ENCODE peak calls at places on chromosomes 7 and 10, in ten cellular contexts. One of them, this sample, is unnamed.

GRCh38 chr10:122308487-122309141 is 37.5 kb downstream of the BTBD16 start:
- DNase-seq in Peyer's patch: peak
- DNase-seq in hepatic stellate cell: no peak
- DNase-seq in aorta: no peak
- DNase-seq in cardiac muscle cell: no peak
- DNase-seq in tibial artery: no peak
- DNase-seq in EH: no peak
- DNase-seq in AG09319: no peak
- DNase-seq in effector CD4-positive, alpha-beta T cell: no peak
- DNase-seq in stimulated activated CD4-positive, alpha-beta T cell treated with anti-CD3 and anti-CD28 coated beads, Interleukin-2, amount 100 ng/mL, for 48 hours: no peak
- DNase-seq in this sample: no peak

GRCh38 chr7:106283831-106284515 is 810 bp downstream of the NAMPT start:
- DNase-seq in AG09319: no peak
- DNase-seq in stimulated activated CD4-positive, alpha-beta T cell treated with anti-CD3 and anti-CD28 coated beads, Interleukin-2, amount 100 ng/mL, for 48 hours: peak
- DNase-seq in hepatic stellate cell: peak
- DNase-seq in tibial artery: peak
- DNase-seq in EH: peak
- DNase-seq in Peyer's patch: peak
- DNase-seq in aorta: peak
- DNase-seq in effector CD4-positive, alpha-beta T cell: peak
- DNase-seq in cardiac muscle cell: peak
- DNase-seq in this sample: peak

GRCh38 chr7:88322151-88322550 is 15.5 kb upstream of the STEAP4 start:
- DNase-seq in tibial artery: no peak
- DNase-seq in cardiac muscle cell: no peak
- DNase-seq in AG09319: no peak
- DNase-seq in Peyer's patch: no peak
- DNase-seq in EH: no peak
- DNase-seq in hepatic stellate cell: no peak
- DNase-seq in aorta: no peak
- DNase-seq in stimulated activated CD4-positive, alpha-beta T cell treated with anti-CD3 and anti-CD28 coated beads, Interleukin-2, amount 100 ng/mL, for 48 hours: no peak
- DNase-seq in effector CD4-positive, alpha-beta T cell: no peak
- DNase-seq in this sample: no peak

GRCh38 chr7:114153700-114154099 is 234.9 kb upstream of the PPP1R3A start:
- DNase-seq in EH: no peak
- DNase-seq in stimulated activated CD4-positive, alpha-beta T cell treated with anti-CD3 and anti-CD28 coated beads, Interleukin-2, amount 100 ng/mL, for 48 hours: no peak
- DNase-seq in effector CD4-positive, alpha-beta T cell: no peak
- DNase-seq in aorta: no peak
- DNase-seq in cardiac muscle cell: no peak
- DNase-seq in AG09319: no peak
- DNase-seq in tibial artery: no peak
- DNase-seq in Peyer's patch: no peak
- DNase-seq in hepatic stellate cell: no peak
- DNase-seq in this sample: no peak

GRCh38 chr7:3230908-3231307 is 70.1 kb upstream of the SDK1 start:
- DNase-seq in effector CD4-positive, alpha-beta T cell: no peak
- DNase-seq in EH: no peak
- DNase-seq in stimulated activated CD4-positive, alpha-beta T cell treated with anti-CD3 and anti-CD28 coated beads, Interleukin-2, amount 100 ng/mL, for 48 hours: no peak
- DNase-seq in Peyer's patch: no peak
- DNase-seq in AG09319: no peak
- DNase-seq in hepatic stellate cell: no peak
- DNase-seq in aorta: no peak
- DNase-seq in cardiac muscle cell: no peak
- DNase-seq in tibial artery: no peak
- DNase-seq in this sample: no peak

GRCh38 chr7:85062651-85063050 is 124.2 kb downstream of the SEMA3D start:
- DNase-seq in tibial artery: no peak
- DNase-seq in cardiac muscle cell: no peak
- DNase-seq in effector CD4-positive, alpha-beta T cell: no peak
- DNase-seq in hepatic stellate cell: no peak
- DNase-seq in AG09319: no peak
- DNase-seq in aorta: no peak
- DNase-seq in EH: no peak
- DNase-seq in Peyer's patch: no peak
- DNase-seq in stimulated activated CD4-positive, alpha-beta T cell treated with anti-CD3 and anti-CD28 coated beads, Interleukin-2, amount 100 ng/mL, for 48 hours: no peak
- DNase-seq in this sample: no peak

GRCh38 chr7:37128644-37129043 is 320.0 kb downstream of the ELMO1 start:
- DNase-seq in Peyer's patch: no peak
- DNase-seq in effector CD4-positive, alpha-beta T cell: no peak
- DNase-seq in hepatic stellate cell: no peak
- DNase-seq in aorta: no peak
- DNase-seq in stimulated activated CD4-positive, alpha-beta T cell treated with anti-CD3 and anti-CD28 coated beads, Interleukin-2, amount 100 ng/mL, for 48 hours: no peak
- DNase-seq in AG09319: no peak
- DNase-seq in tibial artery: no peak
- DNase-seq in cardiac muscle cell: peak
- DNase-seq in EH: no peak
- DNase-seq in this sample: no peak

GRCh38 chr7:2245883-2246679 is 4.1 kb downstream of the NUDT1 start:
- DNase-seq in cardiac muscle cell: peak
- DNase-seq in tibial artery: peak
- DNase-seq in aorta: peak
- DNase-seq in stimulated activated CD4-positive, alpha-beta T cell treated with anti-CD3 and anti-CD28 coated beads, Interleukin-2, amount 100 ng/mL, for 48 hours: no peak
- DNase-seq in effector CD4-positive, alpha-beta T cell: no peak
- DNase-seq in EH: no peak
- DNase-seq in Peyer's patch: no peak
- DNase-seq in hepatic stellate cell: no peak
- DNase-seq in AG09319: no peak
- DNase-seq in this sample: no peak

GRCh38 chr7:13028036-13028730 is 340.8 kb downstream of the ARL4A start:
- DNase-seq in tibial artery: no peak
- DNase-seq in effector CD4-positive, alpha-beta T cell: no peak
- DNase-seq in Peyer's patch: no peak
- DNase-seq in cardiac muscle cell: peak
- DNase-seq in AG09319: no peak
- DNase-seq in stimulated activated CD4-positive, alpha-beta T cell treated with anti-CD3 and anti-CD28 coated beads, Interleukin-2, amount 100 ng/mL, for 48 hours: no peak
- DNase-seq in aorta: no peak
- DNase-seq in EH: no peak
- DNase-seq in hepatic stellate cell: no peak
- DNase-seq in this sample: no peak

GRCh38 chr7:90595341-90595800 is 750 bp upstream of the CDK14 start:
- DNase-seq in aorta: no peak
- DNase-seq in EH: no peak
- DNase-seq in AG09319: no peak
- DNase-seq in Peyer's patch: no peak
- DNase-seq in hepatic stellate cell: peak
- DNase-seq in stimulated activated CD4-positive, alpha-beta T cell treated with anti-CD3 and anti-CD28 coated beads, Interleukin-2, amount 100 ng/mL, for 48 hours: no peak
- DNase-seq in tibial artery: no peak
- DNase-seq in effector CD4-positive, alpha-beta T cell: no peak
- DNase-seq in cardiac muscle cell: peak
- DNase-seq in this sample: no peak

GRCh38 chr7:138834583-138834982 is 36.6 kb upstream of the ATP6V0A4 start:
- DNase-seq in aorta: no peak
- DNase-seq in EH: no peak
- DNase-seq in Peyer's patch: no peak
- DNase-seq in cardiac muscle cell: no peak
- DNase-seq in tibial artery: no peak
- DNase-seq in hepatic stellate cell: no peak
- DNase-seq in AG09319: no peak
- DNase-seq in effector CD4-positive, alpha-beta T cell: no peak
- DNase-seq in stimulated activated CD4-positive, alpha-beta T cell treated with anti-CD3 and anti-CD28 coated beads, Interleukin-2, amount 100 ng/mL, for 48 hours: peak
- DNase-seq in this sample: no peak

GRCh38 chr10:111578076-111578475 is 501.2 kb downstream of the ADRA2A start:
- DNase-seq in EH: no peak
- DNase-seq in cardiac muscle cell: no peak
- DNase-seq in hepatic stellate cell: no peak
- DNase-seq in Peyer's patch: no peak
- DNase-seq in tibial artery: no peak
- DNase-seq in effector CD4-positive, alpha-beta T cell: no peak
- DNase-seq in AG09319: no peak
- DNase-seq in aorta: peak
- DNase-seq in stimulated activated CD4-positive, alpha-beta T cell treated with anti-CD3 and anti-CD28 coated beads, Interleukin-2, amount 100 ng/mL, for 48 hours: no peak
- DNase-seq in this sample: no peak

GRCh38 chr7:142854505-142855400 is at the start of gene EPHB6:
- DNase-seq in effector CD4-positive, alpha-beta T cell: peak
- DNase-seq in stimulated activated CD4-positive, alpha-beta T cell treated with anti-CD3 and anti-CD28 coated beads, Interleukin-2, amount 100 ng/mL, for 48 hours: peak
- DNase-seq in tibial artery: peak
- DNase-seq in aorta: peak
- DNase-seq in Peyer's patch: peak
- DNase-seq in EH: peak
- DNase-seq in cardiac muscle cell: peak
- DNase-seq in AG09319: peak
- DNase-seq in hepatic stellate cell: peak
- DNase-seq in this sample: peak